ENCODE peak calls at places on chromosomes 2 and 18, in eight cellular contexts. One of them, this sample, is unnamed.

GRCh38 chr2:102806250-102806837 is 44.5 kb downstream of the TMEM182 start:
- DNase-seq in prostate gland: peak; percentile 61
- DNase-seq in stomach: peak; percentile 72
- DNase-seq in HCT116: peak; percentile 37
- DNase-seq in GM12892: peak; percentile 18
- DNase-seq in GM23338: peak; percentile 71
- DNase-seq in upper lobe of left lung: peak; percentile 57
- DNase-seq in sigmoid colon: peak; percentile 84
- DNase-seq in this sample: peak; percentile 68

GRCh38 chr2:79887747-79888374 is 375.0 kb downstream of the CTNNA2 start:
- DNase-seq in prostate gland: peak; percentile 30
- DNase-seq in stomach: no peak
- DNase-seq in HCT116: peak; percentile 31
- DNase-seq in GM12892: no peak
- DNase-seq in GM23338: peak; percentile 82
- DNase-seq in upper lobe of left lung: no peak
- DNase-seq in sigmoid colon: no peak
- DNase-seq in this sample: peak; percentile 40

GRCh38 chr2:19099181-19099580 is 259.2 kb downstream of the OSR1 start:
- DNase-seq in prostate gland: no peak
- DNase-seq in stomach: no peak
- DNase-seq in HCT116: no peak
- DNase-seq in GM12892: no peak
- DNase-seq in GM23338: no peak
- DNase-seq in upper lobe of left lung: no peak
- DNase-seq in sigmoid colon: no peak
- DNase-seq in this sample: no peak

GRCh38 chr2:229620759-229621158 is 93.6 kb downstream of the DNER start:
- DNase-seq in prostate gland: no peak
- DNase-seq in stomach: no peak
- DNase-seq in HCT116: no peak
- DNase-seq in GM12892: no peak
- DNase-seq in GM23338: no peak
- DNase-seq in upper lobe of left lung: no peak
- DNase-seq in sigmoid colon: no peak
- DNase-seq in this sample: no peak

GRCh38 chr2:238021327-238021726 is 39.5 kb upstream of the SCLY start:
- DNase-seq in prostate gland: no peak
- DNase-seq in stomach: no peak
- DNase-seq in HCT116: no peak
- DNase-seq in GM12892: no peak
- DNase-seq in GM23338: no peak
- DNase-seq in upper lobe of left lung: no peak
- DNase-seq in sigmoid colon: no peak
- DNase-seq in this sample: no peak

GRCh38 chr2:101578671-101579070 is 103.8 kb upstream of the RFX8 start:
- DNase-seq in prostate gland: no peak
- DNase-seq in stomach: no peak
- DNase-seq in HCT116: no peak
- DNase-seq in GM12892: no peak
- DNase-seq in GM23338: no peak
- DNase-seq in upper lobe of left lung: no peak
- DNase-seq in sigmoid colon: no peak
- DNase-seq in this sample: no peak

GRCh38 chr2:99481941-99482340 is 7.9 kb downstream of the REV1 start:
- DNase-seq in prostate gland: no peak
- DNase-seq in stomach: no peak
- DNase-seq in HCT116: no peak
- DNase-seq in GM12892: no peak
- DNase-seq in GM23338: peak; percentile 76
- DNase-seq in upper lobe of left lung: no peak
- DNase-seq in sigmoid colon: no peak
- DNase-seq in this sample: no peak

GRCh38 chr2:49687873-49688272 is 533.6 kb upstream of the FSHR start:
- DNase-seq in prostate gland: no peak
- DNase-seq in stomach: no peak
- DNase-seq in HCT116: no peak
- DNase-seq in GM12892: no peak
- DNase-seq in GM23338: peak; percentile 15
- DNase-seq in upper lobe of left lung: no peak
- DNase-seq in sigmoid colon: no peak
- DNase-seq in this sample: no peak

GRCh38 chr2:20355131-20355530 is 4.5 kb upstream of the PUM2 start:
- DNase-seq in prostate gland: no peak
- DNase-seq in stomach: no peak
- DNase-seq in HCT116: no peak
- DNase-seq in GM12892: no peak
- DNase-seq in GM23338: no peak
- DNase-seq in upper lobe of left lung: no peak
- DNase-seq in sigmoid colon: no peak
- DNase-seq in this sample: no peak

GRCh38 chr2:187774551-187775071 is 220.4 kb upstream of the TFPI start:
- DNase-seq in prostate gland: no peak
- DNase-seq in stomach: no peak
- DNase-seq in HCT116: no peak
- DNase-seq in GM12892: no peak
- DNase-seq in GM23338: no peak
- DNase-seq in upper lobe of left lung: no peak
- DNase-seq in sigmoid colon: no peak
- DNase-seq in this sample: no peak

GRCh38 chr2:172762554-172762953 is 26.9 kb downstream of the RAPGEF4 start:
- DNase-seq in prostate gland: no peak
- DNase-seq in stomach: no peak
- DNase-seq in HCT116: no peak
- DNase-seq in GM12892: no peak
- DNase-seq in GM23338: no peak
- DNase-seq in upper lobe of left lung: no peak
- DNase-seq in sigmoid colon: no peak
- DNase-seq in this sample: no peak

DNA sequence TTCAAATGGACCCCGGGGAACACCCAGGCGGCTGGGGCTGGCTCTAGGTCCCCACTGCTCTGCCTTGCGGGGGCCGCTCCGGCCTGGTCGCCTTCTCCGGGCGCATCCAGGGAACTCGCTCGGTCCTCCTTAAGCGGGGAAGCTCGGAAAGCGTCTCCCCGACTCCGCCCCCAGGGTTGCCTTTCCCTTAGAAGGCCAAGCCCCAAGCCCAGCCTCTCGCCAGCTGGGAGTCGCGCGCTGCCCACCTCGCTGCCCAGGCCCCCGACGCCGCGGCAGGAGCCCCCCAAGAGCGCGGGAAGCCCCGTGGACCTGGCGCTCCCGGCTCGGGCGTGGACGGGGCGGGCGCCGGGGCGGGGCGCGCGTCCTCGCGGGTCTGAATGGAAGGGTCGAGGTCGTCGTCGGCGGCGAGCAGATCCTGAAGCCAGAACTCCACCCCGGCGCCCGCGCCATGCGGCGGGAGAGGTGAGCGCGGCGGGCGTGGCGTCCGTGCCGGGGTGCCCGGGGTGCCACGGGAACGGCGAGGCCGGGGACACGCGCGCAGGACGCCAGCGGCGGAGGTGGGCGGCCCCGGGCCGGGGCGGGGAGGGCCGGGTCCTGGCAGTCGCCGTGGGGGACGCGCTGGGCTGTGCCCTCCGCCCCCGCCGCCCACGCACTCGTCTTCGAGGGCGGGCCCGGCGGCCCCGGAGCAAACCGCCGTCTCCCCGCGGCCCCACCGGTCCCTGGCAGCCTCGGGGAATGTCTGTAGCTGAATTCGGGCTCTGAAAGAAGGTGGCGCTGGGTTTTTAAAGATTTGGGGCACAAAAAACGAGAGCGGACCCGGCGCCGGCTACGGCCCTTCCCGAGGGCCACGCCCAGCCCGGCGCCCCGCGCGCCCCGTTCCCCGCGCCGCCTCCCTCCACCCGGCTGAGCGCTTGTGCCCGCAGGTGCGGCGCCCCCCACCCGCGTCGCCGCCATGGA is at the start of gene BOK:
- DNase-seq in prostate gland: peak; percentile 41
- DNase-seq in stomach: peak; percentile 73
- DNase-seq in HCT116: peak; percentile 72
- DNase-seq in GM12892: peak; percentile 30
- DNase-seq in GM23338: peak; percentile 96
- DNase-seq in upper lobe of left lung: peak; percentile 79
- DNase-seq in sigmoid colon: peak; percentile 93
- DNase-seq in this sample: no peak
- TF ChIP-seq POLR2AphosphoS5 in prostate gland: peak; percentile 16
- TF ChIP-seq POLR2AphosphoS5 in stomach: no peak
- TF ChIP-seq POLR2AphosphoS5 in HCT116: peak; percentile 69
- TF ChIP-seq POLR2AphosphoS5 in GM12892: no peak
- TF ChIP-seq POLR2AphosphoS5 in GM23338: peak; percentile 43
- TF ChIP-seq POLR2AphosphoS5 in upper lobe of left lung: no peak
- TF ChIP-seq POLR2AphosphoS5 in sigmoid colon: peak; percentile 83
- TF ChIP-seq POLR2AphosphoS5 in this sample: no peak

GRCh38 chr2:156423674-156424282 is 12.4 kb upstream of the GPD2 start:
- DNase-seq in prostate gland: no peak
- DNase-seq in stomach: no peak
- DNase-seq in HCT116: no peak
- DNase-seq in GM12892: no peak
- DNase-seq in GM23338: no peak
- DNase-seq in upper lobe of left lung: no peak
- DNase-seq in sigmoid colon: no peak
- DNase-seq in this sample: no peak
- TF ChIP-seq POLR2AphosphoS5 in prostate gland: no peak
- TF ChIP-seq POLR2AphosphoS5 in stomach: no peak
- TF ChIP-seq POLR2AphosphoS5 in HCT116: no peak
- TF ChIP-seq POLR2AphosphoS5 in GM12892: no peak
- TF ChIP-seq POLR2AphosphoS5 in GM23338: no peak
- TF ChIP-seq POLR2AphosphoS5 in upper lobe of left lung: no peak
- TF ChIP-seq POLR2AphosphoS5 in sigmoid colon: no peak
- TF ChIP-seq POLR2AphosphoS5 in this sample: no peak

GRCh38 chr18:45638544-45638943 is 23.3 kb downstream of the SLC14A2 start:
- DNase-seq in prostate gland: no peak
- DNase-seq in stomach: no peak
- DNase-seq in HCT116: no peak
- DNase-seq in GM12892: no peak
- DNase-seq in GM23338: no peak
- DNase-seq in upper lobe of left lung: no peak
- DNase-seq in sigmoid colon: no peak
- DNase-seq in this sample: no peak

GRCh38 chr18:45634454-45634853 is 19.2 kb downstream of the SLC14A2 start:
- DNase-seq in prostate gland: no peak
- DNase-seq in stomach: no peak
- DNase-seq in HCT116: no peak
- DNase-seq in GM12892: no peak
- DNase-seq in GM23338: no peak
- DNase-seq in upper lobe of left lung: no peak
- DNase-seq in sigmoid colon: no peak
- DNase-seq in this sample: no peak

GRCh38 chr18:45637546-45638327 is 22.5 kb downstream of the SLC14A2 start:
- DNase-seq in prostate gland: no peak
- DNase-seq in stomach: no peak
- DNase-seq in HCT116: no peak
- DNase-seq in GM12892: no peak
- DNase-seq in GM23338: no peak
- DNase-seq in upper lobe of left lung: no peak
- DNase-seq in sigmoid colon: no peak
- DNase-seq in this sample: peak; percentile 55

GRCh38 chr18:45639424-45639823 is 24.1 kb downstream of the SLC14A2 start:
- DNase-seq in prostate gland: no peak
- DNase-seq in stomach: no peak
- DNase-seq in HCT116: no peak
- DNase-seq in GM12892: no peak
- DNase-seq in GM23338: no peak
- DNase-seq in upper lobe of left lung: no peak
- DNase-seq in sigmoid colon: no peak
- DNase-seq in this sample: no peak

GRCh38 chr18:45636110-45636509 is 20.8 kb downstream of the SLC14A2 start:
- DNase-seq in prostate gland: no peak
- DNase-seq in stomach: no peak
- DNase-seq in HCT116: no peak
- DNase-seq in GM12892: no peak
- DNase-seq in GM23338: no peak
- DNase-seq in upper lobe of left lung: no peak
- DNase-seq in sigmoid colon: no peak
- DNase-seq in this sample: no peak
- TF ChIP-seq POLR2AphosphoS5 in prostate gland: no peak
- TF ChIP-seq POLR2AphosphoS5 in stomach: no peak
- TF ChIP-seq POLR2AphosphoS5 in HCT116: no peak
- TF ChIP-seq POLR2AphosphoS5 in GM12892: no peak
- TF ChIP-seq POLR2AphosphoS5 in GM23338: no peak
- TF ChIP-seq POLR2AphosphoS5 in upper lobe of left lung: no peak
- TF ChIP-seq POLR2AphosphoS5 in sigmoid colon: no peak
- TF ChIP-seq POLR2AphosphoS5 in this sample: no peak

GRCh38 chr2:120591572-120591971 is 144.1 kb upstream of the GLI2 start:
- DNase-seq in prostate gland: no peak
- DNase-seq in stomach: no peak
- DNase-seq in HCT116: no peak
- DNase-seq in GM12892: no peak
- DNase-seq in GM23338: no peak
- DNase-seq in upper lobe of left lung: no peak
- DNase-seq in sigmoid colon: no peak
- DNase-seq in this sample: no peak

GRCh38 chr2:120592084-120592483 is 143.6 kb upstream of the GLI2 start:
- DNase-seq in prostate gland: no peak
- DNase-seq in stomach: no peak
- DNase-seq in HCT116: no peak
- DNase-seq in GM12892: no peak
- DNase-seq in GM23338: no peak
- DNase-seq in upper lobe of left lung: no peak
- DNase-seq in sigmoid colon: no peak
- DNase-seq in this sample: no peak

GRCh38 chr2:120587997-120588336 is 147.7 kb upstream of the GLI2 start:
- DNase-seq in prostate gland: no peak
- DNase-seq in stomach: no peak
- DNase-seq in HCT116: no peak
- DNase-seq in GM12892: no peak
- DNase-seq in GM23338: no peak
- DNase-seq in upper lobe of left lung: no peak
- DNase-seq in sigmoid colon: no peak
- DNase-seq in this sample: no peak

GRCh38 chr2:120590841-120591240 is 144.8 kb upstream of the GLI2 start:
- DNase-seq in prostate gland: no peak
- DNase-seq in stomach: no peak
- DNase-seq in HCT116: no peak
- DNase-seq in GM12892: no peak
- DNase-seq in GM23338: no peak
- DNase-seq in upper lobe of left lung: no peak
- DNase-seq in sigmoid colon: no peak
- DNase-seq in this sample: no peak

DNA sequence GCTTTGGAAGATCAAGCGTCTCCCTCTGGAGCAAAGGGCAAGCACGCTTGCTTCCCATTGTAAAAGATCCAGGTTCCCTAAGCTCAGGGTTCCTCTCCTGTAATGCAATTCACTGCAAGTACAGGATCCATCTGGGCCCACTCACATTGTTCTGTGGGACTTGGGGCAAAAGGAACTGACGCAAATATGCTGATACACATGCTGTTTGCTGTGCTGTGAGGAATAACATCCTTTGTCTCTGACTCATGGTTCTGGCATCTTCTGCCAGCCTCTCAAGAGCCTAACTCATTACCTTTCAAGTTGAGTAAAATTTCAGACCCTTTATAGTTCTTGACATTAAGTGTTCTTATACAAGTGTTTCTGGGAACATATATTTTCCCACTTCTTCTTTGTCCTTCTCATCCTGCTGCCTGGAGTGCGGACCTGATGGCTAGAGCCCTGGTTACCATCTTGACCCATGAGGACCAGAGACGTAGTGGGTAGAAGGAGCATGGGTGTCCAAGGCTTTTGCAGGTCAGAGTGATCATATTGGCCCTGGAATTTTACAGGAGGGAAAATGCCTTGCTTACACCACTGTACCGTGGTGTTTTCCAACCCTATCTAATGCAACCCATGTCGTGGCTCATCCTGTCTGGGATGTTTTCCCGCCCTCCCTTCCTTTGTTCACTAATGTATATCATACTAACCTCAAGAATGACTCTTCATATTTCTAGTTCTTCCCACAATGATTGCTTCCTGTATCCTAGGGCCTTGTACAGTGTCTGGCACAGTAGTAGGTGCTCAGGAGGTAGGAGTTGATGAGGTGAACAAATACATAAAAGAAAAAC is 145.7 kb upstream of the GLI2 start:
- DNase-seq in prostate gland: no peak
- DNase-seq in stomach: no peak
- DNase-seq in HCT116: no peak
- DNase-seq in GM12892: no peak
- DNase-seq in GM23338: no peak
- DNase-seq in upper lobe of left lung: peak; percentile 70
- DNase-seq in sigmoid colon: no peak
- DNase-seq in this sample: no peak
- TF ChIP-seq POLR2AphosphoS5 in prostate gland: no peak
- TF ChIP-seq POLR2AphosphoS5 in stomach: no peak
- TF ChIP-seq POLR2AphosphoS5 in HCT116: no peak
- TF ChIP-seq POLR2AphosphoS5 in GM12892: no peak
- TF ChIP-seq POLR2AphosphoS5 in GM23338: no peak
- TF ChIP-seq POLR2AphosphoS5 in upper lobe of left lung: no peak
- TF ChIP-seq POLR2AphosphoS5 in sigmoid colon: peak; percentile 36
- TF ChIP-seq POLR2AphosphoS5 in this sample: no peak